ENCODE peak calls at places on chromosomes 2 and 18, in ten cellular contexts. C, J, Z, Y, M, K, Q, R, G and X are unnamed samples. For H3K4me1, the result is how much of the 10 kb centered on the place peaks cover.

GRCh38 chr2:130819226-130819914 is 17.3 kb upstream of the ARHGEF4 start:
- DNase-seq in C (peak), J (peak), Z (no peak), Y (no peak), M (no peak), K (no peak), Q (no peak), R (no peak), G (no peak), X (no peak)

GRCh38 chr18:27604583-27604982 is 419.5 kb upstream of the CHST9 start:
- DNase-seq in C (no peak), J (no peak), Z (peak), Y (no peak), M (peak), K (no peak), Q (no peak), R (no peak), G (no peak), X (no peak)

GRCh38 chr2:212330263-212330662 is 208.3 kb downstream of the ERBB4 start:
- DNase-seq in C (peak), J (no peak), Z (no peak), Y (no peak), M (no peak), K (no peak), Q (no peak), R (no peak), G (no peak), X (peak)

GRCh38 chr18:24989760-24990547 is 362.0 kb downstream of the ZNF521 start:
- DNase-seq in C (no peak), J (no peak), Z (no peak), Y (no peak), M (no peak), K (no peak), Q (no peak), R (no peak), G (no peak), X (no peak)

GRCh38 chr18:2847341-2848144 is 737 bp downstream of the EMILIN2 start:
- DNase-seq in C (peak), J (peak), Z (peak), Y (no peak), M (no peak), K (no peak), Q (no peak), R (peak), G (peak), X (no peak)

GRCh38 chr2:229996320-229996719 is 72.4 kb downstream of the SLC16A14 start:
- DNase-seq in C (no peak), J (no peak), Z (no peak), Y (no peak), M (no peak), K (no peak), Q (no peak), R (no peak), G (no peak), X (no peak)

GRCh38 chr2:149743842-149744468 is 156.4 kb upstream of the MMADHC start:
- DNase-seq in C (no peak), J (no peak), Z (peak), Y (no peak), M (peak), K (no peak), Q (no peak), R (no peak), G (no peak), X (no peak)

GRCh38 chr2:229714080-229714735 is at the start of gene DNER:
- DNase-seq in C (no peak), J (peak), Z (no peak), Y (peak), M (no peak), K (no peak), Q (peak), R (no peak), G (peak), X (peak)

GRCh38 chr2:156125018-156125417 is 207.5 kb downstream of the NR4A2 start:
- DNase-seq in C (no peak), J (no peak), Z (no peak), Y (no peak), M (no peak), K (no peak), Q (no peak), R (no peak), G (no peak), X (no peak)

GRCh38 chr2:99636432-99637034 is 146.7 kb upstream of the REV1 start:
- DNase-seq in C (peak), J (peak), Z (no peak), Y (peak), M (no peak), K (no peak), Q (peak), R (peak), G (no peak), X (peak)

GRCh38 chr2:84038866-84039265 is 420.2 kb downstream of the SUCLG1 start:
- DNase-seq in C (no peak), J (no peak), Z (no peak), Y (no peak), M (no peak), K (no peak), Q (no peak), R (no peak), G (no peak), X (no peak)

GRCh38 chr18:72869786-72870185 is 2.0 kb upstream of the NETO1 start:
- DNase-seq in C (no peak), J (no peak), Z (no peak), Y (no peak), M (no peak), K (no peak), Q (no peak), R (no peak), G (no peak), X (no peak)

DNA sequence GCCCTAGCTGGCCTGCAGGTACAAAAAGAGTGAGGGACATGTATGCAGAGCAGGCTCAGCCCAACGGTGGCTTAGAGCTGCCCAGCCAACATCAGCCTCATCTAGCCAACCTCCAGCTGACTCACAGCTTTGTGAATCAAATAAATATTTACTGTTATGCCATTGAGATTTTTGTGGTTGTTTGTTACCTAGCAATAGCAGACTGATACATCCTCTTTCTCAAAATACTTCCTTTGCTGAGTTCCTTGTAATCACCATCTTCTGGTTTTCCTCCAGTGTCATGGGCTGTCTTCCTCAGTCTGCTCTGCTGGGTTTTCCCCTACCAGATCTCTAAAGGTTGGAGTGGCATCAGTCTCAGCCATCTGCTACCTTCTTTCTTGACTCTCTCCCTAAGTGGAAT is 126.6 kb upstream of the SLC1A4 start:
- DNase-seq in C (no peak), J (no peak), Z (no peak), Y (no peak), M (no peak), K (no peak), Q (no peak), R (no peak), G (no peak), X (no peak)
- H3K4me1 ChIP-seq in C (under half), J (under half), Z (under half), Y (under half), M (under half), K (under half), Q (half or more), R (under half), G (under half), X (under half)

DNA sequence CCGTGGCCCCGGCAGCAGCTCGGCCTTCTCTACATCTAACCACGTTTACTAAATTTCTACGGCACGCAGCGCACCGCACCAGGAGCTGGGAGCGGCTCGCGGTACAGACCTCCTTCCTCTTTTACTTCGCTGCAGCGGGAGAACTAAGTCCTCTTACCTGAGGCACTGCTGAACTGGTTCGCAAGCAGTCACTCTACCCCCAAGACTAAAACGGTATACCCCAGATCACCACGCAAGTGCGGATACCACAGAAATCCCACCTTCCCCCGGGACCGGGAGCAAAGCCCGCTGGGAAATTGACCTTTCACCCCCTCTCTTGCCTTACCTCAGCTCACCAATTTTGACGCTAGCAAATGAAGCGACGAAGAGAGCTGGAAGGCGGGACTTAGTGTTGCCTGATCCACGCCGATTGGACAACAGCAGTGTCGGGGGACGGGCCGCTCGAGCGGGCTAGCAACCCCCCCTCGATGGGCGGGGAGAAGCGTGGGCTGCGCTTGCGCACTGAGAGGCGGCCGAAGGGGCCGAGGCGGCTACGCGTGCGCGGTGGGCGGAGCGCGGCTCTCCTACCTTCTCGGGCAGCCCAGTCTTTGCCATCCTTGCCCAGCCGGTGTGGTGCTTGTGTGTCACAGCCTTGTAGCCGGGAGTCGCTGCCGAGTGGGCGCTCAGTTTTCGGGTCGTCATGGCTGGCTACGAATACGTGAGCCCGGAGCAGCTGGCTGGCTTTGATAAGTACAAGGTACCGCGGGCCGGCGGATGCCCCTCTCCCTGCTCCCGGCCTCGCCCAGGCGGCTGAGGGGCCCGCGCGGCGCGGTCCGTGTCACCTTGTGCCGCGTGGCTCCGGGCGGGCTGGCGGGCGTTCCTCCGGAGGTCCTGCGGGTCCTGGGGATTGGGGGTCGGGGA is at the start of gene SELENOI:
- DNase-seq in C (peak), J (peak), Z (peak), Y (peak), M (peak), K (peak), Q (peak), R (peak), G (peak), X (peak)
- TF ChIP-seq CTCF in C (no peak), J (no peak), Z (no peak), Y (no peak), M (no peak), K (no peak), Q (no peak), R (peak), G (no peak), X (no peak)

DNA sequence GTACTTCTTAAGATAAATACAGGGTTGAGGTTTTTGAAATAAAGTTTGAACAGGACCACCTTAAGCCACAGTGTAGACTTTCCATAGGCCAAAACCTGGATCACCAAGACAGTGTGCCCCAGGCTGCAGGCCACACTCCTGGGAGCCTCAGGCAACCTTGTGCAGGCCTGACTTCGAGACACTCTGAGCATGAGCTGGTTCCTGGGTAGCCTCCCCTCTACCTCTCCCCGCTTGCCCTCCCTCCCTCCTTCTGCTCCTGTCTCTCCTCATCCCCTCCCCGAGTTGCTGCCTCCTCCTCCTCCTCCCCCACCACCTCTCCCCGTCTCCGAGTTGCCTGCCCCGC is 10.6 kb upstream of the PROC start:
- DNase-seq in C (no peak), J (no peak), Z (no peak), Y (no peak), M (no peak), K (no peak), Q (peak), R (no peak), G (no peak), X (no peak)
- H3K4me1 ChIP-seq in C (under half), J (under half), Z (under half), Y (under half), M (under half), K (under half), Q (under half), R (under half), G (under half), X (under half)

DNA sequence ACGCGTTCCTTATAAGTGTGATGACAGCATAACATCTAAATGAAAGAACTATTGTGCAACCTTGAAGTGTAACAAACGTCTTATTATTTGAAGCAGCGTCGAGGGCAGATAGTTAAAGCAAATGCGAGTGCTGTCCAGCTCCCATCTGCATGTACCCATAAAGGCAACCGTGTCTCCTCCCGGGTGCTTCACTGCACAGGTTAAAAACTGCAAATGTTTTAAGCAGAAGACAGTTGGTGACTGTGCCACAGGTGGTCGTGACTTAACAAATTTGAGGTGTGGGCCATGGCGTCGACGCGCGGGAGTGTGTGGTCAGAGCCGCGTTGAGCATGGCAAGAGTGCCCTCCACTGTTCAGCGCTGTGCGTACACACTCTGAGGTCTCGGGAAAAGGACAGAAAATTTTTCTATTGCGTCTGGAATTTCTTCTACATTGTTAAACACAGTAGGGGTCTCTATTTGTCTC is 6.4 kb downstream of the SALL3 start:
- DNase-seq in C (no peak), J (no peak), Z (peak), Y (peak), M (no peak), K (no peak), Q (peak), R (no peak), G (no peak), X (no peak)
- TF ChIP-seq CTCF in C (no peak), J (no peak), Z (peak), Y (no peak), M (peak), K (no peak), Q (peak), R (peak), G (peak), X (peak)

DNA sequence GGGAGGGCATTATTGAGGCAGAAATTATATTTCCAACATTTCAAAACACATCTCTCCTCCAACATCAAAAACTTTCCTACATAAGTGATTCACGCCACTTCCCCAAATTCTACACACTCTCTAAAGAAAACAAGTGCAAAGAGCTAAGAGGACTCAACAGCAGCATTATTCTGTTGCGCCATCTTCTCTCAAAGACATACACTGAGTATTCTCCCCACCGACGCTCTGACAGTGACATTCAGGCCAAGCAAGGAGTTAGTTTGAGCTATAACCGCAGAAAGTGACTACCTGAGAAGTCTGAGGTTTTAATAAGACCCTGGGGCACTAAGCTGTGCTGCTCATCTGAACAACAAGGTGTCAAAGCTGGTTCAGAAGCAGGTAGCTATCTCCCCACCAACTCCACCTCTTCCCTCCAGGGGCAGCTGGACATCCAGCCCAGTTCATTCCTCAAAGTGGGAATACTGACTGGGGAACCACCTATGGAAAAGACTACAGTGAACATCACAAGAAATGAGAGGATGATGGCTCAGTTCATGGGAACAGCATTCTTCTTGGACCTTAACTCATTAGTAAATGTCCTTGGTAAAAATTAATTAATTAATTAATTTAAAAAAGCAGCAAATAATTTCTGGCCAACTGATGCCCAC is 309.5 kb upstream of the CCDC68 start:
- DNase-seq in C (no peak), J (no peak), Z (no peak), Y (no peak), M (no peak), K (no peak), Q (no peak), R (no peak), G (no peak), X (no peak)
- H3K4me1 ChIP-seq in C (under half), J (under half), Z (under half), Y (under half), M (under half), K (under half), Q (under half), R (under half), G (under half), X (under half)

GRCh38 chr2:102848366-102848839 is 86.6 kb downstream of the TMEM182 start:
- DNase-seq in C (peak), J (peak), Z (peak), Y (peak), M (peak), K (no peak), Q (no peak), R (peak), G (peak), X (peak)
- TF ChIP-seq CTCF in C (no peak), J (no peak), Z (no peak), Y (no peak), M (no peak), K (no peak), Q (peak), R (no peak), G (no peak), X (peak)

GRCh38 chr2:64325852-64326577 is 127.9 kb upstream of the LGALSL start:
- DNase-seq in C (no peak), J (no peak), Z (no peak), Y (no peak), M (no peak), K (peak), Q (peak), R (no peak), G (no peak), X (no peak)

GRCh38 chr2:64326578-64327050 is 127.3 kb upstream of the LGALSL start:
- DNase-seq in C (no peak), J (no peak), Z (no peak), Y (no peak), M (no peak), K (no peak), Q (no peak), R (no peak), G (no peak), X (no peak)

GRCh38 chr2:64328415-64328722 is 125.6 kb upstream of the LGALSL start:
- DNase-seq in C (no peak), J (no peak), Z (no peak), Y (no peak), M (no peak), K (no peak), Q (peak), R (no peak), G (no peak), X (no peak)

GRCh38 chr2:64327510-64328414 is 126.2 kb upstream of the LGALSL start:
- DNase-seq in C (peak), J (peak), Z (peak), Y (peak), M (no peak), K (peak), Q (peak), R (peak), G (no peak), X (no peak)

DNA sequence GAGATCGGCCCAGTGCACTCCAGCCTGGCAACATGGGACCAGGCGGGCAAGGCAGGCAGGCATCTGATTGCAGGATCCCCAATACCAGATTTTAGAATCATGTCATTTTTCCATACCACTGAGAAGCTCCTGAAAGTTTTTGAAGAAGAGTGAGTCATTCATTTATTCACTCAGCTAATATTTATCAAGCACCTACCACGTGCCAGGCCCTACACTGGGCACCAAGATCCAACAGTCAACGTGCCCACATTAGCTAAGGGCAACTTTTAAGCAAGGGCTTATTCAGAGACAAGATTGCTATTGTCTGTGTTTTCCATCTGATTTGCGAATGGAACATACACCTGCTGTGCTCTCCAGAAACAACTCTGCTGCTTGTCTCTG is 126.8 kb upstream of the LGALSL start:
- DNase-seq in C (no peak), J (no peak), Z (no peak), Y (no peak), M (no peak), K (no peak), Q (no peak), R (no peak), G (no peak), X (no peak)
- H3K4me1 ChIP-seq in C (under half), J (under half), Z (under half), Y (under half), M (under half), K (under half), Q (half or more), R (under half), G (under half), X (under half)

GRCh38 chr2:96113367-96113677 is 3.0 kb downstream of the ADRA2B start:
- DNase-seq in C (no peak), J (peak), Z (no peak), Y (no peak), M (no peak), K (no peak), Q (peak), R (no peak), G (no peak), X (peak)
- TF ChIP-seq CTCF in C (no peak), J (no peak), Z (no peak), Y (no peak), M (no peak), K (no peak), Q (peak), R (no peak), G (peak), X (no peak)